ENCODE peak calls at places on chromosomes 4 and X, in ten cellular contexts. G is progenitor cell of endocrine pancreas, M is transverse colon, H is heart right ventricle, U is astrocyte of the cerebellum, I is Calu3, Y is psoas muscle, J is PC-3, B is H1, P is GM12878. S is an unnamed sample.

GRCh38 chr4:61041527-61041926 is 158.6 kb upstream of the ADGRL3 start:
- DNase-seq in G (no peak), M (no peak), H (no peak), U (no peak), I (no peak), Y (no peak), J (no peak), B (no peak), P (no peak), S (no peak)

GRCh38 chr4:133865606-133866327 is 335.8 kb downstream of the PABPC4L start:
- DNase-seq in G (no peak), M (no peak), H (no peak), U (peak), I (peak), Y (no peak), J (peak), B (no peak), P (no peak), S (no peak)

GRCh38 chrX:2463973-2464676 is 36.7 kb downstream of the DHRSX start:
- DNase-seq in G (no peak), M (no peak), H (no peak), U (no peak), I (no peak), Y (no peak), J (no peak), B (no peak), P (no peak), S (no peak)

GRCh38 chr4:39893693-39894072 is 84.0 kb downstream of the PDS5A start:
- DNase-seq in G (no peak), M (no peak), H (no peak), U (no peak), I (no peak), Y (no peak), J (no peak), B (no peak), P (no peak), S (no peak)

GRCh38 chrX:123731987-123732678 is 719 bp downstream of the THOC2 start:
- DNase-seq in G (no peak), M (peak), H (no peak), U (no peak), I (peak), Y (peak), J (peak), B (peak), P (no peak), S (no peak)

GRCh38 chr4:184317234-184317918 is 99.7 kb upstream of the ENPP6 start:
- DNase-seq in G (no peak), M (no peak), H (no peak), U (no peak), I (no peak), Y (no peak), J (no peak), B (peak), P (no peak), S (no peak)

GRCh38 chr4:24515698-24516097 is 68.7 kb downstream of the DHX15 start:
- DNase-seq in G (no peak), M (no peak), H (no peak), U (no peak), I (no peak), Y (no peak), J (no peak), B (no peak), P (no peak), S (no peak)

GRCh38 chr4:100257567-100257966 is 67.3 kb upstream of the DDIT4L start:
- DNase-seq in G (no peak), M (no peak), H (no peak), U (no peak), I (peak), Y (no peak), J (peak), B (no peak), P (no peak), S (no peak)

DNA sequence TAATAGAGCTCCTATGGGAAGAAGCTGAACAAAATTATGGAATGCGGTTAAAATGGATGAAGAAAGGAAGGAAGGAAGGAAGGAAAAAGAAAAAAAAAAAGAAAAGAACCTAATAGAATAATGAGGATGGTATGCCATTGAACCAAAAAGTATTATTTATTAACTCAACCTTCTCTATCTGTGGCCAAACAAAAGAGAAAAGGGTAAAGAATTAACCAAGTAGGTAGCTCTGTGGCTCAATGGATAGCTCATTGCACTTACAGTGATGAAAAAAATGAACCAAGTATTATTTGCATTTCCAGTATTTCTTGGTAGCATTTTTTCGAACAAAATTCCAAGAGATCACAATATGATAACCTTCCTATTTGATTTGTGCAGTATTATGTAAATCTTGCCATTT is 56.9 kb upstream of the SLC39A8 start:
- DNase-seq in G (no peak), M (no peak), H (no peak), U (no peak), I (no peak), Y (no peak), J (no peak), B (no peak), P (no peak), S (no peak)
- TF ChIP-seq CTCF in G (no peak), M (no peak), H (no peak), U (no peak), I (no peak), Y (no peak), J (no peak), B (no peak), P (no peak), S (no peak)

GRCh38 chr4:169723207-169723606 is 34.5 kb downstream of the HPF1 start:
- DNase-seq in G (no peak), M (no peak), H (no peak), U (no peak), I (no peak), Y (no peak), J (peak), B (no peak), P (no peak), S (no peak)
- TF ChIP-seq CTCF in G (no peak), M (no peak), H (peak), U (peak), I (peak), Y (no peak), J (peak), B (peak), P (no peak), S (peak)

DNA sequence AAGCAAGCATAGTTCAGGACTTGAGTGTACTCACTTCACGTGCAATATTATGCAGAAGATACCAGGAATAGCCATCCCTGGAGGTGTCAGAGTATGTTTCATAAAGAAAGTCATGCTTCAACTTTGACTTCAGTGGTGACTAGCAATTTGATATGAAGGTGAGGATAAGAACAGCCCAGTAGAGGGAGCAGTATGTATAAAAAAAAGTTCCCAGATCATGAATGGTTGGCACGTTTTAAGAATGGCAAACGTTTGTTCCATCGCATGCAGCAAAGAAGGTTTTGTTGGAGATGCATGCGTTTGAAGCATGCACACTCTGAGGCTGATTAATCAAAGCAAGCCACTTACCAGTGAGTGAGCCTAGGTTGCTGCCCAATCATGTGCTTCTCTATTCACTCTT is 33.5 kb upstream of the SLITRK4 start:
- DNase-seq in G (no peak), M (no peak), H (no peak), U (no peak), I (no peak), Y (no peak), J (peak), B (no peak), P (no peak), S (no peak)
- TF ChIP-seq CTCF in G (peak), M (no peak), H (no peak), U (peak), I (no peak), Y (no peak), J (peak), B (no peak), P (no peak), S (peak)

GRCh38 chr4:13599159-13599558 is 28.4 kb downstream of the BOD1L1 start:
- DNase-seq in G (no peak), M (no peak), H (no peak), U (no peak), I (no peak), Y (no peak), J (no peak), B (peak), P (no peak), S (no peak)
- TF ChIP-seq CTCF in G (peak), M (no peak), H (peak), U (peak), I (no peak), Y (no peak), J (peak), B (peak), P (no peak), S (peak)

GRCh38 chr4:28225005-28225404 is 1364.4 kb downstream of the STIM2 start:
- DNase-seq in G (peak), M (no peak), H (no peak), U (no peak), I (no peak), Y (no peak), J (peak), B (no peak), P (no peak), S (no peak)
- TF ChIP-seq CTCF in G (peak), M (no peak), H (no peak), U (peak), I (no peak), Y (no peak), J (peak), B (peak), P (no peak), S (peak)